ENCODE peak calls at places on chromosomes 6 and 20, in seven cellular contexts. F, C, A, Q, E, Y and G are unnamed samples.

GRCh38 chr20:32457476-32457986 is 99.4 kb downstream of the ASXL1 start:
- DNase-seq in F (peak; percentile 91), C (peak; percentile 24), A (peak; percentile 34), Q (peak; percentile 99), E (no peak), Y (no peak), G (peak; percentile 95)

GRCh38 chr6:5765141-5765760 is 241.5 kb downstream of the NRN1 start:
- DNase-seq in F (no peak), C (no peak), A (no peak), Q (no peak), E (no peak), Y (no peak), G (no peak)

GRCh38 chr20:62357681-62358080 is 9.4 kb downstream of the LAMA5 start:
- DNase-seq in F (no peak), C (no peak), A (no peak), Q (peak; percentile 61), E (no peak), Y (no peak), G (no peak)

GRCh38 chr20:35542990-35543389 is 1.1 kb downstream of the ERGIC3 start:
- DNase-seq in F (no peak), C (no peak), A (no peak), Q (no peak), E (no peak), Y (no peak), G (no peak)

GRCh38 chr6:166412911-166413384 is 30.2 kb upstream of the MPC1 start:
- DNase-seq in F (no peak), C (no peak), A (no peak), Q (no peak), E (no peak), Y (no peak), G (no peak)

GRCh38 chr20:54566224-54566750 is 90.9 kb downstream of the DOK5 start:
- DNase-seq in F (no peak), C (no peak), A (no peak), Q (no peak), E (no peak), Y (no peak), G (no peak)

GRCh38 chr20:5171790-5172164 is 45.0 kb downstream of the CDS2 start:
- DNase-seq in F (no peak), C (peak; percentile 90), A (no peak), Q (no peak), E (no peak), Y (no peak), G (no peak)

GRCh38 chr6:89339565-89339964 is 13.0 kb downstream of the UBE2J1 start:
- DNase-seq in F (no peak), C (no peak), A (no peak), Q (no peak), E (no peak), Y (no peak), G (no peak)

GRCh38 chr6:166078294-166078693 is 89.4 kb downstream of the TBXT start:
- DNase-seq in F (no peak), C (no peak), A (no peak), Q (no peak), E (no peak), Y (no peak), G (no peak)